ENCODE peak calls at places on chromosomes 16 and 17, in six cellular contexts. One of them, this sample, is unnamed.

GRCh38 chr17:57130708-57131461 is 45.8 kb downstream of the AKAP1 start:
- DNase-seq in A172: peak; percentile 77
- DNase-seq in mucosa of descending colon: peak; percentile 82
- DNase-seq in T-helper 1 cell: peak; percentile 73
- DNase-seq in NCI-H1105: peak; percentile 68
- DNase-seq in IMR-90: peak; percentile 70
- DNase-seq in this sample: peak; percentile 81

GRCh38 chr16:81190667-81191066 is 47.8 kb upstream of the BCO1 start:
- DNase-seq in A172: peak; percentile 58
- DNase-seq in IMR-90: peak; percentile 62
- DNase-seq in T-helper 1 cell: no peak
- DNase-seq in mucosa of descending colon: no peak
- DNase-seq in NCI-H1105: no peak
- DNase-seq in this sample: no peak

GRCh38 chr16:29644338-29644857 is 18.6 kb upstream of the SPN start:
- DNase-seq in A172: no peak
- DNase-seq in IMR-90: no peak
- DNase-seq in NCI-H1105: no peak
- DNase-seq in T-helper 1 cell: no peak
- DNase-seq in mucosa of descending colon: no peak
- DNase-seq in this sample: no peak

GRCh38 chr17:4161179-4161559 is 18.2 kb downstream of the CYB5D2 start:
- DNase-seq in T-helper 1 cell: no peak
- DNase-seq in NCI-H1105: no peak
- DNase-seq in A172: peak; percentile 88
- DNase-seq in IMR-90: peak; percentile 93
- DNase-seq in mucosa of descending colon: no peak
- DNase-seq in this sample: no peak

GRCh38 chr17:40633871-40634270 is 13.7 kb downstream of the SMARCE1 start:
- DNase-seq in mucosa of descending colon: no peak
- DNase-seq in NCI-H1105: no peak
- DNase-seq in A172: no peak
- DNase-seq in IMR-90: peak; percentile 12
- DNase-seq in T-helper 1 cell: no peak
- DNase-seq in this sample: no peak

GRCh38 chr16:25235991-25236390 is 19.2 kb downstream of the AQP8 start:
- DNase-seq in NCI-H1105: no peak
- DNase-seq in A172: no peak
- DNase-seq in IMR-90: peak; percentile 27
- DNase-seq in T-helper 1 cell: no peak
- DNase-seq in mucosa of descending colon: no peak
- DNase-seq in this sample: no peak

GRCh38 chr17:31550389-31551056 is 159.0 kb downstream of the RAB11FIP4 start:
- DNase-seq in NCI-H1105: peak; percentile 49
- DNase-seq in T-helper 1 cell: no peak
- DNase-seq in mucosa of descending colon: no peak
- DNase-seq in IMR-90: peak; percentile 24
- DNase-seq in A172: no peak
- DNase-seq in this sample: no peak

GRCh38 chr16:4981473-4981872 is 23.3 kb downstream of the SEC14L5 start:
- DNase-seq in T-helper 1 cell: no peak
- DNase-seq in IMR-90: no peak
- DNase-seq in mucosa of descending colon: no peak
- DNase-seq in A172: no peak
- DNase-seq in NCI-H1105: no peak
- DNase-seq in this sample: no peak

GRCh38 chr16:48526058-48526957 is 83.7 kb downstream of the N4BP1 start:
- DNase-seq in T-helper 1 cell: no peak
- DNase-seq in NCI-H1105: peak; percentile 14
- DNase-seq in mucosa of descending colon: peak; percentile 82
- DNase-seq in IMR-90: no peak
- DNase-seq in A172: peak; percentile 49
- DNase-seq in this sample: peak; percentile 15

GRCh38 chr17:40025991-40026815 is 11.0 kb downstream of the CSF3 start:
- DNase-seq in A172: peak; percentile 52
- DNase-seq in mucosa of descending colon: no peak
- DNase-seq in NCI-H1105: no peak
- DNase-seq in T-helper 1 cell: no peak
- DNase-seq in IMR-90: no peak
- DNase-seq in this sample: no peak

GRCh38 chr17:71764507-71764906 is 356.3 kb upstream of the SOX9 start:
- DNase-seq in IMR-90: no peak
- DNase-seq in T-helper 1 cell: no peak
- DNase-seq in NCI-H1105: no peak
- DNase-seq in A172: peak; percentile 52
- DNase-seq in mucosa of descending colon: peak; percentile 47
- DNase-seq in this sample: no peak

GRCh38 chr17:66076546-66077190 is 115.3 kb downstream of the CEP112 start:
- DNase-seq in IMR-90: no peak
- DNase-seq in NCI-H1105: no peak
- DNase-seq in mucosa of descending colon: no peak
- DNase-seq in A172: peak; percentile 38
- DNase-seq in T-helper 1 cell: no peak
- DNase-seq in this sample: peak; percentile 16

GRCh38 chr17:80789356-80789902 is 202.2 kb upstream of the CHMP6 start:
- DNase-seq in NCI-H1105: no peak
- DNase-seq in A172: peak; percentile 92
- DNase-seq in IMR-90: peak; percentile 97
- DNase-seq in mucosa of descending colon: no peak
- DNase-seq in T-helper 1 cell: no peak
- DNase-seq in this sample: no peak

GRCh38 chr16:69799601-69800000 is 37.5 kb downstream of the WWP2 start:
- DNase-seq in mucosa of descending colon: no peak
- DNase-seq in IMR-90: peak; percentile 75
- DNase-seq in NCI-H1105: no peak
- DNase-seq in A172: no peak
- DNase-seq in T-helper 1 cell: no peak
- DNase-seq in this sample: no peak

GRCh38 chr16:58418601-58419000 is 26.3 kb downstream of the GINS3 start:
- DNase-seq in T-helper 1 cell: no peak
- DNase-seq in mucosa of descending colon: no peak
- DNase-seq in NCI-H1105: no peak
- DNase-seq in IMR-90: peak; percentile 27
- DNase-seq in A172: peak; percentile 86
- DNase-seq in this sample: no peak

GRCh38 chr17:835263-835662 is 53.1 kb downstream of the MRM3 start:
- DNase-seq in mucosa of descending colon: no peak
- DNase-seq in NCI-H1105: no peak
- DNase-seq in IMR-90: peak; percentile 95
- DNase-seq in A172: peak; percentile 97
- DNase-seq in T-helper 1 cell: no peak
- DNase-seq in this sample: no peak

GRCh38 chr16:85843471-85844168 is 44.1 kb downstream of the COX4I1 start:
- DNase-seq in T-helper 1 cell: no peak
- DNase-seq in IMR-90: no peak
- DNase-seq in NCI-H1105: no peak
- DNase-seq in mucosa of descending colon: no peak
- DNase-seq in A172: no peak
- DNase-seq in this sample: no peak

GRCh38 chr17:61574542-61575351 is 16.3 kb downstream of the NACA2 start:
- DNase-seq in A172: peak; percentile 65
- DNase-seq in IMR-90: peak; percentile 65
- DNase-seq in mucosa of descending colon: peak; percentile 22
- DNase-seq in T-helper 1 cell: no peak
- DNase-seq in NCI-H1105: peak; percentile 60
- DNase-seq in this sample: peak; percentile 31

GRCh38 chr16:85363881-85364280 is 249.2 kb upstream of the GSE1 start:
- DNase-seq in mucosa of descending colon: no peak
- DNase-seq in T-helper 1 cell: no peak
- DNase-seq in NCI-H1105: no peak
- DNase-seq in A172: no peak
- DNase-seq in IMR-90: no peak
- DNase-seq in this sample: no peak